ENCODE peak calls at places on chromosome 7, in five cellular contexts. I is IMR-90, T is SK-N-SH, E is K562, U is HepG2. P is an unnamed sample.

GRCh38 chr7:100157334-100158228 is 942 bp downstream of the TRAPPC14 start:
- DNase-seq in I (peak; percentile 64), T (peak; percentile 70), E (peak; percentile 63), U (peak; percentile 85), P (no peak)

GRCh38 chr7:32059289-32060045 is 10.7 kb downstream of the PDE1C start:
- DNase-seq in I (peak; percentile 71), T (no peak), E (no peak), U (no peak), P (no peak)

GRCh38 chr7:52005613-52006012 is 689.0 kb upstream of the COBL start:
- DNase-seq in I (no peak), T (no peak), E (no peak), U (no peak), P (no peak)

GRCh38 chr7:47518827-47519226 is 63.1 kb downstream of the TNS3 start:
- DNase-seq in I (peak; percentile 79), T (no peak), E (no peak), U (peak; percentile 85), P (no peak)

GRCh38 chr7:112199035-112199655 is 7.1 kb downstream of the DOCK4 start:
- DNase-seq in I (peak; percentile 54), T (no peak), E (no peak), U (no peak), P (no peak)

GRCh38 chr7:93945756-93946540 is 24.4 kb downstream of the GNG11 start:
- DNase-seq in I (no peak), T (no peak), E (no peak), U (no peak), P (no peak)

GRCh38 chr7:155455776-155456516 is 2.0 kb upstream of the EN2 start:
- DNase-seq in I (no peak), T (peak; percentile 51), E (no peak), U (no peak), P (no peak)

GRCh38 chr7:151761256-151761655 is 115.7 kb downstream of the PRKAG2 start:
- DNase-seq in I (no peak), T (no peak), E (peak; percentile 42), U (no peak), P (no peak)

GRCh38 chr7:31311465-31312074 is 29.0 kb downstream of the NEUROD6 start:
- DNase-seq in I (no peak), T (no peak), E (no peak), U (no peak), P (no peak)

DNA sequence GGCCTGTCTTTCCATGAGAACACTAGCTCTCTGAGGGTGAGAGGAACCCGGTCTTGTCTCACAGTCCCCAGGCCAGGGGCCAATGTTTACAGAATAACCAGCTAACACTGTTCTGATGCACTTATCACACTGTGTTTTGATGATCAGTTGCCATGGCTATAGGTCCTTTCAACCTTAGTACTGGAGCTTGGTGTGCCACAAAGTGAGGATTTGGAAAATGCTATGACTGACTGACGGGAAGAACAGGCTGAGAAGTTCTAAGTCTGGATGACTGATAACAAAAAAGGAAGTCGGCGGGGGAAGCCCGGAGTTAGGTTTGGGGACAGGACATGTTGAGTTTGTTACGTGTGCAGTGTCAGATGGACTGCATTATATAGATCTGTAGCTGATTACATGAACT is 141.8 kb downstream of the CTTNBP2 start:
- DNase-seq in I (peak; percentile 22), T (no peak), E (no peak), U (no peak), P (peak; percentile 66)
- TF ChIP-seq MXI1 in I (no peak), T (no peak), E (no peak), U (no peak), P (no peak)

DNA sequence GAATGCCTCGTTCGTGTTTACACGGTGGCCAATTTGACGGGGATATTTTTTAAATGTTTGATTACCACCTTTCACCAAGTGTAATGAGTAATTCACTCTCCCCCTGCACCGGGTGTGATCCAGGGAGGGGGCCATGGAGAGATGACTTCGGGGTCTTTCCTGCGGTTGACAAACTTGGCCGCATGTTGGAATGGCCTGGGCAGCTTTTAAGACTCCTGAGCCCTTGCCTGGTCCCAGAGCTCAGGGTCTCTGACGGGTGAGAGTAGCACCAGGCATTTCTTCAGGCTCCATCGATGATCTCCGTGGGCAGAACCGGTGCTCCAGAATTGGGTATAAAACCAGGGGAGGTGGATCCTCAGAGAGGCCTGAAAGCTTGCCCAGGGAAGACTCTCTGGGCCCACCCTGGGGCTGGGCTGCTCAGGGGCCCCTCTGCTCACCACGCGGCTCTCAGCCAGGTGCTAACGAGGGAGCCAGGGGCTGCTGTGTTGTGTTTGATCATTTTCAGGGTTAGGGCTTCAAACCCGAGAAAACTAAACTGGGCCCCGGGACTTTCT is 882 bp downstream of the ZNF282 start:
- DNase-seq in I (no peak), T (peak; percentile 65), E (peak; percentile 43), U (no peak), P (no peak)
- TF ChIP-seq MXI1 in I (no peak), T (no peak), E (no peak), U (no peak), P (no peak)

DNA sequence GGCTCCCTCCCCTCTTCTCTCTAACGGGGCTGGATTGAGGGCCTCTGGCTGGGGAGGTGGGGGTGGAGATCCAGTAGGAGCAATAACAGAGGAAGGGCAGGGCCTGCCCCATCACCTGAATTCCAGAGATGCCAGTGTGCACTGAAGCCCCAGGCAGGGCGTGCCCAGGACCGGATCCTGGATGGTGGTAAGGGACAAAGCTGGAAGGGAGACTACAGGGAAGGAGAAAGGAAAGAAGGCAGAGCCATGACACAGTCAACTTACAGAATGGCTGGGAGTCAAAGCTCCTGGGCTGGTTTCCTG is 647 bp downstream of the TMEM139 start:
- DNase-seq in I (no peak), T (no peak), E (no peak), U (peak; percentile 30), P (no peak)
- TF ChIP-seq MXI1 in I (no peak), T (no peak), E (no peak), U (peak; percentile 34), P (no peak)

GRCh38 chr7:139591550-139592195 is 68.2 kb downstream of the CLEC2L start:
- DNase-seq in I (no peak), T (no peak), E (no peak), U (no peak), P (no peak)

GRCh38 chr7:139595806-139596205 is 72.3 kb downstream of the CLEC2L start:
- DNase-seq in I (no peak), T (no peak), E (no peak), U (no peak), P (no peak)

GRCh38 chr7:139589474-139589873 is 66.0 kb downstream of the CLEC2L start:
- DNase-seq in I (peak; percentile 26), T (no peak), E (no peak), U (no peak), P (no peak)

GRCh38 chr7:139594911-139595476 is 71.5 kb downstream of the CLEC2L start:
- DNase-seq in I (no peak), T (no peak), E (no peak), U (no peak), P (no peak)

DNA sequence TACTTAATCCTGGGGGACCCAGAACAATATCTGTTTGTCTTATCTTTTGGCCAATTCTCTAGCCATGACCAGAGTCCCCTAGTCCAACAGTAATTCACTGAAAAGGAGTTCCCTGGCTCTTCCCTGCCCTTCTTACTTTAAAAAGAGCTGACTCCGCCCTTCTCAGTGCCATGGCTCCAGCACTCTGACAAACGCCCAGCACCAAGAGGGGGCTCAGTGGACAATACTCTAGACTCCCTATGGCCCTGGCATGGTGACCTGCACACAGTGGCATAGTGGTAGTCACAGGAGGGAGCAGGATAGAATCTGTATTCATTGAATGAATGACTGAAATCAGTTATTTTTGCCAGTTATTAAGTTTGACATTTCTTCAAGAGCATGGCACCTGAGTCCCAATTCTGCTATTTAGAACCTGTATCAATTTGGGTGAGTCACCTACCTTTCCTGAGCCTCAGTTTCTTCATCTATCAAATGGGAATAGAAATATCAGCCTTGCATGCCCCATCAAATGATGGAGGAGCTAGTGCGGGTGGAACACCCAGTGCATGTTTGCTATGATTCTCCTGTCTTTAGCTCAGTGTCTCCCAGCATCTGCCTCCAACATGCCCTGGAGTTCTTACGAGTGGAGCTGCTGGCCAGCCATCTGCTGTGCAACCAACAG is 69.4 kb downstream of the CLEC2L start:
- DNase-seq in I (no peak), T (no peak), E (no peak), U (no peak), P (no peak)
- TF ChIP-seq MXI1 in I (no peak), T (no peak), E (no peak), U (no peak), P (no peak)

GRCh38 chr7:37359662-37360444 is 88.8 kb downstream of the ELMO1 start:
- DNase-seq in I (no peak), T (no peak), E (no peak), U (no peak), P (no peak)
- TF ChIP-seq MXI1 in I (no peak), T (no peak), E (no peak), U (no peak), P (no peak)

P was measured in GM12878.